ENCODE peak calls at places on chromosome 7, in six cellular contexts. M is body of pancreas, F is IMR-90, H is transverse colon, K is neuronal stem cell, E is GM23248. D is an unnamed sample.

GRCh38 chr7:81161459-81162075 is 242.7 kb upstream of the SEMA3C start:
- DNase-seq in H (no peak), E (peak; percentile 95), M (no peak), F (peak; percentile 98), K (no peak), D (no peak)

GRCh38 chr7:46652317-46652716 is 731.2 kb upstream of the IGFBP3 start:
- DNase-seq in M (no peak), K (no peak), H (no peak), F (no peak), E (no peak), D (no peak)

GRCh38 chr7:22356855-22357310 is at the start of gene RAPGEF5:
- DNase-seq in H (peak; percentile 75), F (no peak), K (peak; percentile 39), M (peak; percentile 76), E (peak; percentile 51), D (no peak)

GRCh38 chr7:105677803-105678583 is 96.7 kb upstream of the EFCAB10 start:
- DNase-seq in H (peak; percentile 68), M (no peak), E (peak; percentile 6), F (no peak), K (no peak), D (peak; percentile 89)

GRCh38 chr7:96328016-96328415 is 6.1 kb upstream of the SLC25A13 start:
- DNase-seq in H (no peak), M (no peak), E (no peak), F (no peak), K (no peak), D (no peak)

GRCh38 chr7:105643857-105644256 is 62.6 kb upstream of the EFCAB10 start:
- DNase-seq in K (no peak), H (no peak), F (no peak), E (no peak), M (no peak), D (no peak)

GRCh38 chr7:126339813-126340212 is 912.9 kb downstream of the GRM8 start:
- DNase-seq in E (no peak), H (no peak), F (no peak), M (no peak), K (no peak), D (no peak)

GRCh38 chr7:71580027-71580426 is 448.1 kb downstream of the GALNT17 start:
- DNase-seq in H (no peak), E (no peak), F (no peak), M (no peak), K (no peak), D (no peak)

GRCh38 chr7:2929321-2930201 is 85.5 kb upstream of the GNA12 start:
- DNase-seq in E (no peak), H (no peak), M (no peak), K (no peak), F (no peak), D (no peak)

GRCh38 chr7:146892151-146892550 is 775.5 kb downstream of the CNTNAP2 start:
- DNase-seq in F (no peak), M (no peak), K (peak; percentile 5), H (no peak), E (no peak), D (no peak)

GRCh38 chr7:75624134-75624832 is 114.5 kb downstream of the HIP1 start:
- DNase-seq in F (peak; percentile 72), H (peak; percentile 34), K (no peak), E (peak; percentile 57), M (no peak), D (no peak)

GRCh38 chr7:7554021-7554432 is 12.7 kb upstream of the MIOS start:
- DNase-seq in M (no peak), E (peak; percentile 92), H (no peak), F (no peak), K (no peak), D (no peak)

GRCh38 chr7:107251963-107252362 is 83.2 kb downstream of the HBP1 start:
- DNase-seq in H (no peak), F (no peak), K (no peak), E (no peak), M (no peak), D (no peak)

GRCh38 chr7:145016068-145016467 is 180.2 kb upstream of the TPK1 start:
- DNase-seq in F (no peak), H (no peak), M (no peak), K (no peak), E (no peak), D (no peak)

GRCh38 chr7:111042842-111043241 is 48.1 kb upstream of the LRRN3 start:
- DNase-seq in F (no peak), H (no peak), E (no peak), K (no peak), M (no peak), D (no peak)

GRCh38 chr7:32206987-32207386 is 136.8 kb upstream of the PDE1C start:
- DNase-seq in K (peak; percentile 18), M (no peak), H (no peak), E (peak; percentile 49), F (peak; percentile 3), D (no peak)

GRCh38 chr7:140326116-140326928 is 72.0 kb downstream of the SLC37A3 start:
- DNase-seq in H (peak; percentile 84), F (peak; percentile 73), M (peak; percentile 64), K (no peak), E (peak; percentile 85), D (peak; percentile 27)

GRCh38 chr7:6203381-6203780 is 69.0 kb downstream of the CYTH3 start:
- DNase-seq in F (no peak), K (no peak), H (no peak), E (no peak), M (no peak), D (no peak)

GRCh38 chr7:4861673-4862072 is at the start of gene PAPOLB:
- DNase-seq in E (peak; percentile 17), F (no peak), M (no peak), H (no peak), K (no peak), D (no peak)

GRCh38 chr7:131945313-131945831 is 388.9 kb upstream of the PODXL start:
- DNase-seq in M (peak; percentile 45), F (peak; percentile 11), E (peak; percentile 69), K (peak; percentile 74), H (peak; percentile 42), D (no peak)

GRCh38 chr7:47817922-47818321 is 130.3 kb downstream of the PKD1L1 start:
- DNase-seq in E (no peak), K (no peak), F (no peak), M (no peak), H (no peak), D (no peak)

GRCh38 chr7:34107306-34107705 is 202.0 kb downstream of the BMPER start:
- DNase-seq in F (peak; percentile 63), H (no peak), K (no peak), E (peak; percentile 91), M (no peak), D (no peak)

GRCh38 chr7:47446871-47447466 is 134.9 kb downstream of the TNS3 start:
- DNase-seq in K (no peak), M (no peak), H (no peak), E (no peak), F (no peak), D (no peak)

GRCh38 chr7:87426160-87426559 is 49.3 kb downstream of the ABCB4 start:
- DNase-seq in H (no peak), E (no peak), F (no peak), K (no peak), M (no peak), D (no peak)

GRCh38 chr7:142832452-142832851 is 22.4 kb upstream of the EPHB6 start:
- DNase-seq in M (no peak), E (no peak), K (no peak), F (no peak), H (no peak), D (no peak)

GRCh38 chr7:136293272-136293671 is 316.1 kb upstream of the MTPN start:
- DNase-seq in F (no peak), H (no peak), M (no peak), E (no peak), K (no peak), D (no peak)

GRCh38 chr7:28481131-28481926 is 69.0 kb downstream of the CREB5 start:
- DNase-seq in K (peak; percentile 11), E (peak; percentile 79), F (peak; percentile 65), H (no peak), M (no peak), D (no peak)
- H3K27ac ChIP-seq in K (no peak overlapping the region), E (peak overlapping the region; percentile 17), F (peak overlapping the region; percentile 7), H (no peak overlapping the region), M (no peak overlapping the region), D (no peak overlapping the region)

DNA sequence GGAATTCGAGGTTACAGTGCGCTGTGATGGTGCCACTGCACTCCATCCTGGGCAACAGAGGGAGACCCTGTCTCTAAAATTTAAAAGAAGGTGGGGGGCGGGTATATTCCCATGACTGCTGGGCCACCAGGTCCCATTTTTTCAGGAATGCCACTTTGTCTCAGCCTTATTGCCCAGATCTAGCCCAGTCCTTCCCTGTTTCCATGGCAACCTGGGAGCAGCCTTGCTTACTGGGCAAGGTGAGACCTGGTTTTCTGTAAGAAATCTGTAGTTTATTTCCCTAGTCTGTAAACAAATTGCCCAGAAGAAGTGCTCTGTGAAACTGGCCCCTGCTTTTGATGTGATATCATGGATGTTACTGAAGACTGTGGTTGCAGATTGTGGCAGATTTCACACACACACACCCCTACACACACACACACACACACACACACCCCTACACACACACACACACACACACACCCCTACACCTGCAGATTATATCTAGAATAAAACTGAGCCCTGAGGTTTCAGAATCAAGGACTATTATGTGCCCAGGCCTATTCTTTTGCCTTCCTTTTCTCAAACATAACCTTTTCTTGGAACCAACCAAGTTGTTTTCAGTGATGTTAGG is 19.6 kb downstream of the OGDH start:
- DNase-seq in F (no peak), H (no peak), K (no peak), E (no peak), M (no peak), D (no peak)
- H3K4me1 ChIP-seq in F (peaks cover 12% of the 10 kb centered on the region), H (peaks cover 25% of the 10 kb centered on the region), K (peaks cover under 1% of the 10 kb centered on the region), E (peaks cover 14% of the 10 kb centered on the region), M (peaks cover 35% of the 10 kb centered on the region), D (peaks cover 99% of the 10 kb centered on the region)

DNA sequence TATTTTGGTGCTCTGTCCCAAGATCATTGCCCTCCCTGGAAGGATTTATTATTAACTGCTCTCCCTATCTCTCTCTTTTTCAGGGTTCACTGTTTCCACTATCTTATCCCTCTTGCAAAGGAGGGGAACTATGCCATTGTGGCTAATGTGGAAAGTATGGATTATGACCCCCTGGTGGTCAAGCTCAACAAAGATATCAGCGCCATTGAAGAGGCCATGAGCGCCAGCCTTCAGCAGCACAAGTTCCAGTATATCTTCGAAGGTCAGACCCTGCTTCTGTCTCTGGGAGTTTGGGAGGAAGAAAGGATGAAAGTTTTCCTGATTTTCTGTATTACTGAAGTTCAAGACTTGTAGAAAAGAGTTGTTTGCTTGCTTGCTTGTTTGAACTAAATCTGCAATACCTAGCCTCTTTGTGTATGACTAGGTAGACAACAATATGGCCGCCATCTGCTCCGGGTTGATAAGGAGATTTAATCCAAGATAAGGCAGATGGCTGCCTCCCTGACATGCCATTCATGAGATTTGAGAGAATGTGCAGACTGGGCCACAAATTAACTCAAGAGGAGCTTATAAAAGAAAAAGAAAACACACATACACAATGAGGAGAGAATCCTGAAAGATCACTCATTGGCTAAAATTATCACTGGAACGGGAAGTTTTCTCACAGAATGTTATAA is 122.2 kb upstream of the LRGUK start:
- DNase-seq in H (no peak), K (no peak), M (no peak), E (no peak), F (no peak), D (no peak)
- H3K27me3 ChIP-seq in H (no peaks in the 10 kb centered on the region), K (no peaks in the 10 kb centered on the region), M (no peaks in the 10 kb centered on the region), E (no peaks in the 10 kb centered on the region), F (no peaks in the 10 kb centered on the region), D (no peaks in the 10 kb centered on the region)

GRCh38 chr7:138317044-138317596 is 142.9 kb upstream of the TRIM24 start:
- DNase-seq in H (no peak), M (no peak), K (no peak), F (no peak), E (no peak), D (no peak)

GRCh38 chr7:138313829-138314178 is 146.3 kb upstream of the TRIM24 start:
- DNase-seq in M (no peak), K (no peak), E (no peak), F (no peak), H (no peak), D (no peak)

GRCh38 chr7:138316421-138317043 is 143.5 kb upstream of the TRIM24 start:
- DNase-seq in K (no peak), E (no peak), M (no peak), F (no peak), H (no peak), D (no peak)
- H3K27ac ChIP-seq in K (no peak overlapping the region), E (no peak overlapping the region), M (no peak overlapping the region), F (no peak overlapping the region), H (no peak overlapping the region), D (no peak overlapping the region)

D was measured in CD4-positive, CD25-positive, alpha-beta regulatory T cell.